ENCODE peak calls at places on chromosomes 3 and 15, in ten cellular contexts. One of them, this sample, is unnamed. For H3K4me1, the result is how much of the 10 kb centered on the place peaks cover.

GRCh38 chr3:155960060-155960459 is 89.6 kb downstream of the GMPS start:
- DNase-seq in CD8-positive, alpha-beta T cell: no peak
- DNase-seq in pancreas: no peak
- DNase-seq in tibial artery: no peak
- DNase-seq in body of pancreas: no peak
- DNase-seq in neural progenitor cell: no peak
- DNase-seq in heart right ventricle: no peak
- DNase-seq in psoas muscle: no peak
- DNase-seq in PC-3: no peak
- DNase-seq in IMR-90: peak
- DNase-seq in this sample: no peak

GRCh38 chr3:185959609-185960517 is 22.0 kb upstream of the TRA2B start:
- DNase-seq in CD8-positive, alpha-beta T cell: no peak
- DNase-seq in pancreas: no peak
- DNase-seq in tibial artery: no peak
- DNase-seq in body of pancreas: peak
- DNase-seq in neural progenitor cell: no peak
- DNase-seq in heart right ventricle: no peak
- DNase-seq in psoas muscle: no peak
- DNase-seq in PC-3: peak
- DNase-seq in IMR-90: peak
- DNase-seq in this sample: peak

GRCh38 chr3:11553436-11554235 is 90.1 kb downstream of the VGLL4 start:
- DNase-seq in CD8-positive, alpha-beta T cell: no peak
- DNase-seq in pancreas: peak
- DNase-seq in tibial artery: peak
- DNase-seq in body of pancreas: peak
- DNase-seq in neural progenitor cell: no peak
- DNase-seq in heart right ventricle: no peak
- DNase-seq in psoas muscle: peak
- DNase-seq in PC-3: no peak
- DNase-seq in IMR-90: peak
- DNase-seq in this sample: no peak

GRCh38 chr15:63347074-63347859 is 34.4 kb downstream of the CA12 start:
- DNase-seq in CD8-positive, alpha-beta T cell: no peak
- DNase-seq in pancreas: no peak
- DNase-seq in tibial artery: no peak
- DNase-seq in body of pancreas: no peak
- DNase-seq in neural progenitor cell: no peak
- DNase-seq in heart right ventricle: no peak
- DNase-seq in psoas muscle: no peak
- DNase-seq in PC-3: no peak
- DNase-seq in IMR-90: peak
- DNase-seq in this sample: no peak

GRCh38 chr3:56115698-56116097 is 352.6 kb downstream of the ERC2 start:
- DNase-seq in CD8-positive, alpha-beta T cell: no peak
- DNase-seq in pancreas: no peak
- DNase-seq in tibial artery: no peak
- DNase-seq in body of pancreas: no peak
- DNase-seq in neural progenitor cell: peak
- DNase-seq in heart right ventricle: no peak
- DNase-seq in psoas muscle: no peak
- DNase-seq in PC-3: no peak
- DNase-seq in IMR-90: no peak
- DNase-seq in this sample: no peak

GRCh38 chr3:125054436-125055164 is 1.2 kb downstream of the HEG1 start:
- DNase-seq in CD8-positive, alpha-beta T cell: no peak
- DNase-seq in pancreas: no peak
- DNase-seq in tibial artery: no peak
- DNase-seq in body of pancreas: peak
- DNase-seq in neural progenitor cell: peak
- DNase-seq in heart right ventricle: no peak
- DNase-seq in psoas muscle: no peak
- DNase-seq in PC-3: peak
- DNase-seq in IMR-90: peak
- DNase-seq in this sample: no peak

GRCh38 chr3:99665017-99665416 is 26.6 kb downstream of the COL8A1 start:
- DNase-seq in CD8-positive, alpha-beta T cell: no peak
- DNase-seq in pancreas: no peak
- DNase-seq in tibial artery: no peak
- DNase-seq in body of pancreas: no peak
- DNase-seq in neural progenitor cell: no peak
- DNase-seq in heart right ventricle: no peak
- DNase-seq in psoas muscle: no peak
- DNase-seq in PC-3: no peak
- DNase-seq in IMR-90: no peak
- DNase-seq in this sample: no peak

GRCh38 chr3:127775398-127776109 is 46.8 kb downstream of the MGLL start:
- DNase-seq in CD8-positive, alpha-beta T cell: no peak
- DNase-seq in pancreas: no peak
- DNase-seq in tibial artery: peak
- DNase-seq in body of pancreas: no peak
- DNase-seq in neural progenitor cell: no peak
- DNase-seq in heart right ventricle: peak
- DNase-seq in psoas muscle: peak
- DNase-seq in PC-3: no peak
- DNase-seq in IMR-90: peak
- DNase-seq in this sample: no peak

GRCh38 chr15:73915085-73915484 is 11.2 kb upstream of the LOXL1 start:
- DNase-seq in CD8-positive, alpha-beta T cell: no peak
- DNase-seq in pancreas: no peak
- DNase-seq in tibial artery: no peak
- DNase-seq in body of pancreas: no peak
- DNase-seq in neural progenitor cell: no peak
- DNase-seq in heart right ventricle: no peak
- DNase-seq in psoas muscle: no peak
- DNase-seq in PC-3: peak
- DNase-seq in IMR-90: peak
- DNase-seq in this sample: no peak

GRCh38 chr3:127771746-127772145 is 50.6 kb downstream of the MGLL start:
- DNase-seq in CD8-positive, alpha-beta T cell: no peak
- DNase-seq in pancreas: no peak
- DNase-seq in tibial artery: no peak
- DNase-seq in body of pancreas: no peak
- DNase-seq in neural progenitor cell: no peak
- DNase-seq in heart right ventricle: no peak
- DNase-seq in psoas muscle: peak
- DNase-seq in PC-3: no peak
- DNase-seq in IMR-90: no peak
- DNase-seq in this sample: no peak

GRCh38 chr15:74134387-74135027 is 4.1 kb downstream of the ISLR2 start:
- DNase-seq in CD8-positive, alpha-beta T cell: no peak
- DNase-seq in pancreas: peak
- DNase-seq in tibial artery: peak
- DNase-seq in body of pancreas: peak
- DNase-seq in neural progenitor cell: peak
- DNase-seq in heart right ventricle: no peak
- DNase-seq in psoas muscle: peak
- DNase-seq in PC-3: no peak
- DNase-seq in IMR-90: peak
- DNase-seq in this sample: no peak

GRCh38 chr3:6697722-6698121 is 163.2 kb upstream of the GRM7 start:
- DNase-seq in CD8-positive, alpha-beta T cell: no peak
- DNase-seq in pancreas: no peak
- DNase-seq in tibial artery: no peak
- DNase-seq in body of pancreas: no peak
- DNase-seq in neural progenitor cell: no peak
- DNase-seq in heart right ventricle: no peak
- DNase-seq in psoas muscle: no peak
- DNase-seq in PC-3: no peak
- DNase-seq in IMR-90: no peak
- DNase-seq in this sample: no peak

DNA sequence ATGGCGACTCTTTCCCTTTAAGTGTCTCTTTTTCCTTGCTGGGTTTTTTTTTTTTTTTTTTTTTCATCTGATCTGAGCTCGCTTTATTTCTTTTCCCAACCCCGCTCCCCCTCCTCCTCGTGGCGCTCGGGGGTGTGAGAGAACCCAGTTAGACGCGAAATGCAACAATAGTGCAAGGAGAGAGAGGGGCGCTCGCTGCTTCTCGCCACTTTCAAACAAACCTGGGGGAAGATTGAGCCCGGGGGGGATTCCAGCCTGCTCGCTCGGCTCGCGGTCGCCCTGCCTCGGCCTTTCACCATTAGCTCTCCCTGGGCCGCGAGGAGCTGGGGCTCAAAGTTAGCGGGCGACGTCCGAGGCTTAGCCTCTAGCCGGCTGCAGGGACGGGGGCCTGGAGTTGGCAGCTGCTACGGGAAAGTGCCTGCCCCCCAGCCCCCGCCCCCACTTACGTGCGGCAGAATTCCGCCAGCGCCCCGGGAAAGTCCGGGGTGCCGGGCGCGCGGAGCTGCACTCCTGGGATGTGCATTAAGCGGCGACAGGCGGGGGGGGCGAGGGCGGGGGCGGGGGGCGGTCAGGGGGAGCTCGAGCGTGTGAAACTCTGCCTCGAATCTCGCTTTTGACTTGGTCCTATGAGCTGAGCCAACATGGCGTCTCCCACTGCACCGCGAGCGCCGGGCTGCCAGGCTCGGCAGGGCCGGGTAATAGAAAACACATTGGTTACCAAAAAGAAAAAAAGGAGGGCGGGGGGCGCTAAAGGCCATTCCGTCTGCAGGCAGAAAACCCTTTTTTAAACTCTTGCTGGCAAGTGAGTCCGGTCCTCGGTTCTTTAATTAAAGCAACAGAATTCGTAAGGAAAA is 10.3 kb downstream of the NR2F2 start:
- DNase-seq in CD8-positive, alpha-beta T cell: no peak
- DNase-seq in pancreas: no peak
- DNase-seq in tibial artery: peak
- DNase-seq in body of pancreas: peak
- DNase-seq in neural progenitor cell: peak
- DNase-seq in heart right ventricle: no peak
- DNase-seq in psoas muscle: peak
- DNase-seq in PC-3: peak
- DNase-seq in IMR-90: peak
- DNase-seq in this sample: peak
- H3K4me3 ChIP-seq in CD8-positive, alpha-beta T cell: no peak
- H3K4me3 ChIP-seq in pancreas: peak
- H3K4me3 ChIP-seq in tibial artery: peak
- H3K4me3 ChIP-seq in body of pancreas: peak
- H3K4me3 ChIP-seq in neural progenitor cell: peak
- H3K4me3 ChIP-seq in heart right ventricle: peak
- H3K4me3 ChIP-seq in psoas muscle: peak
- H3K4me3 ChIP-seq in PC-3: peak
- H3K4me3 ChIP-seq in IMR-90: peak
- H3K4me3 ChIP-seq in this sample: peak

GRCh38 chr15:32718082-32718821 is 448 bp downstream of the GREM1 start:
- DNase-seq in CD8-positive, alpha-beta T cell: no peak
- DNase-seq in pancreas: no peak
- DNase-seq in tibial artery: no peak
- DNase-seq in body of pancreas: no peak
- DNase-seq in neural progenitor cell: peak
- DNase-seq in heart right ventricle: no peak
- DNase-seq in psoas muscle: no peak
- DNase-seq in PC-3: no peak
- DNase-seq in IMR-90: no peak
- DNase-seq in this sample: no peak
- TF ChIP-seq CTCF in CD8-positive, alpha-beta T cell: no peak
- TF ChIP-seq CTCF in pancreas: no peak
- TF ChIP-seq CTCF in tibial artery: no peak
- TF ChIP-seq CTCF in body of pancreas: no peak
- TF ChIP-seq CTCF in neural progenitor cell: no peak
- TF ChIP-seq CTCF in heart right ventricle: no peak
- TF ChIP-seq CTCF in psoas muscle: no peak
- TF ChIP-seq CTCF in PC-3: no peak
- TF ChIP-seq CTCF in IMR-90: no peak
- TF ChIP-seq CTCF in this sample: no peak

GRCh38 chr3:196636369-196637349 is 2.8 kb upstream of the NRROS start:
- DNase-seq in CD8-positive, alpha-beta T cell: no peak
- DNase-seq in pancreas: no peak
- DNase-seq in tibial artery: no peak
- DNase-seq in body of pancreas: no peak
- DNase-seq in neural progenitor cell: no peak
- DNase-seq in heart right ventricle: no peak
- DNase-seq in psoas muscle: no peak
- DNase-seq in PC-3: no peak
- DNase-seq in IMR-90: no peak
- DNase-seq in this sample: no peak
- H3K4me1 ChIP-seq in CD8-positive, alpha-beta T cell: under half
- H3K4me1 ChIP-seq in pancreas: under half
- H3K4me1 ChIP-seq in tibial artery: under half
- H3K4me1 ChIP-seq in body of pancreas: under half
- H3K4me1 ChIP-seq in neural progenitor cell: under half
- H3K4me1 ChIP-seq in heart right ventricle: under half
- H3K4me1 ChIP-seq in psoas muscle: under half
- H3K4me1 ChIP-seq in PC-3: under half
- H3K4me1 ChIP-seq in IMR-90: under half
- H3K4me1 ChIP-seq in this sample: under half

DNA sequence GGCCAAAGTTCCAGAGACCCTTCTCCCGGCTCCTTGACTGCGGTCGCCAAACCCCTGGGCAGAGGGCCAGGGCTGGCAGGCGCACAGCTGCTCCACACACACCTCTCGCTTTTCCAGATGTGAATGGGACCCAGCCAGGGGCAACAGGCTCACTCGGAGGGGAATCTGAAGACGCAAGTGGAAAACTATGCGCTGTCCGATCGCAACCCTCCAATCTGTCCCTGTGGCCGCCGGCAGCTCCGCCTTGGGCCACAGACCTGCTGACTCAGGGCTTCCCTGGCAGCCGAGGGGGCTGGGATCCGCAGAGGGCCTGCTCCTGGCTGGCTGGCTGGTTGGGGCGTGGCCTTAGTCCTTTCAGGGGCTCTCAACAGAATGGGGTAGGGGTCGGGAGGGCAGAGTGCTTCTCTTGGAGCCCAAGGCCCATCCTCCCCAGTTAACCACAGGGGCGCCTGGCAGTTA is 54.0 kb downstream of the IQSEC1 start:
- DNase-seq in CD8-positive, alpha-beta T cell: no peak
- DNase-seq in pancreas: no peak
- DNase-seq in tibial artery: no peak
- DNase-seq in body of pancreas: no peak
- DNase-seq in neural progenitor cell: peak
- DNase-seq in heart right ventricle: peak
- DNase-seq in psoas muscle: peak
- DNase-seq in PC-3: no peak
- DNase-seq in IMR-90: peak
- DNase-seq in this sample: no peak
- H3K4me3 ChIP-seq in CD8-positive, alpha-beta T cell: no peak
- H3K4me3 ChIP-seq in pancreas: no peak
- H3K4me3 ChIP-seq in tibial artery: peak
- H3K4me3 ChIP-seq in body of pancreas: no peak
- H3K4me3 ChIP-seq in neural progenitor cell: peak
- H3K4me3 ChIP-seq in heart right ventricle: no peak
- H3K4me3 ChIP-seq in psoas muscle: peak
- H3K4me3 ChIP-seq in PC-3: no peak
- H3K4me3 ChIP-seq in IMR-90: no peak
- H3K4me3 ChIP-seq in this sample: no peak

This sample was measured in lung.